ENCODE peak calls at places on chromosomes 7 and 10, in seven cellular contexts. U, E, G, O, X, Y and N are unnamed samples.

GRCh38 chr7:82507976-82508677 is 64.5 kb upstream of the CACNA2D1 start:
- DNase-seq in U (no peak), E (no peak), G (no peak), O (no peak), X (no peak), Y (no peak), N (no peak)

GRCh38 chr10:23439920-23440875 is 1.3 kb downstream of the OTUD1 start:
- DNase-seq in U (peak), E (peak), G (peak), O (peak), X (peak), Y (no peak), N (peak)

GRCh38 chr7:55476071-55476803 is 96.1 kb downstream of the VOPP1 start:
- DNase-seq in U (no peak), E (no peak), G (peak), O (no peak), X (no peak), Y (no peak), N (peak)

GRCh38 chr10:67119648-67120047 is 193.8 kb downstream of the LRRTM3 start:
- DNase-seq in U (no peak), E (no peak), G (peak), O (no peak), X (no peak), Y (no peak), N (no peak)

GRCh38 chr10:72322280-72323058 is 32.2 kb downstream of the DNAJB12 start:
- DNase-seq in U (no peak), E (no peak), G (no peak), O (peak), X (no peak), Y (no peak), N (no peak)

GRCh38 chr10:123582084-123582989 is 83.8 kb upstream of the GPR26 start:
- DNase-seq in U (peak), E (peak), G (peak), O (peak), X (peak), Y (peak), N (peak)

GRCh38 chr7:51316666-51317581 is at the start of gene COBL:
- DNase-seq in U (peak), E (no peak), G (no peak), O (no peak), X (peak), Y (no peak), N (no peak)

GRCh38 chr10:88114368-88114767 is 250.9 kb downstream of the PTEN start:
- DNase-seq in U (peak), E (peak), G (peak), O (no peak), X (peak), Y (no peak), N (peak)

GRCh38 chr10:100969175-100970075 is at the start of gene SEMA4G:
- DNase-seq in U (peak), E (peak), G (peak), O (peak), X (peak), Y (no peak), N (peak)

GRCh38 chr10:125409756-125410155 is 249.4 kb upstream of the CTBP2 start:
- DNase-seq in U (no peak), E (no peak), G (no peak), O (no peak), X (no peak), Y (no peak), N (no peak)

GRCh38 chr7:157228864-157229422 is 90.2 kb downstream of the UBE3C start:
- DNase-seq in U (peak), E (peak), G (peak), O (no peak), X (peak), Y (no peak), N (peak)

GRCh38 chr7:138618933-138619332 is 82.2 kb downstream of the SVOPL start:
- DNase-seq in U (no peak), E (no peak), G (no peak), O (no peak), X (no peak), Y (no peak), N (no peak)

GRCh38 chr7:142569851-142570250 is 179.4 kb upstream of the PRSS1 start:
- DNase-seq in U (no peak), E (no peak), G (no peak), O (no peak), X (no peak), Y (no peak), N (no peak)

GRCh38 chr7:139124084-139124914 is 14.8 kb upstream of the ZC3HAV1 start:
- DNase-seq in U (no peak), E (no peak), G (no peak), O (no peak), X (no peak), Y (no peak), N (no peak)

GRCh38 chr10:79246209-79246581 is 101.1 kb upstream of the PPIF start:
- DNase-seq in U (no peak), E (no peak), G (no peak), O (no peak), X (no peak), Y (peak), N (no peak)

GRCh38 chr7:16347461-16348192 is 73.7 kb downstream of the CRPPA start:
- DNase-seq in U (no peak), E (no peak), G (peak), O (no peak), X (no peak), Y (no peak), N (no peak)

GRCh38 chr7:26238004-26238403 is 36.5 kb downstream of the CBX3 start:
- DNase-seq in U (no peak), E (no peak), G (no peak), O (no peak), X (no peak), Y (no peak), N (no peak)

GRCh38 chr7:27134392-27134791 is 3.8 kb upstream of the HOXA4 start:
- DNase-seq in U (no peak), E (peak), G (no peak), O (no peak), X (no peak), Y (no peak), N (no peak)

GRCh38 chr10:36736311-36736710 is 389.1 kb upstream of the ANKRD30A start:
- DNase-seq in U (no peak), E (no peak), G (no peak), O (no peak), X (no peak), Y (no peak), N (no peak)

GRCh38 chr10:45370202-45370955 is 3.6 kb upstream of the ALOX5 start:
- DNase-seq in U (no peak), E (no peak), G (no peak), O (no peak), X (no peak), Y (no peak), N (no peak)